ENCODE peak calls at places on chromosome X, in eight cellular contexts. V, Y, C, S, W, M, E and I are unnamed samples.

GRCh38 chrX:32937043-32937442 is 274.3 kb downstream of the DMD start:
- DNase-seq in V (no peak), Y (no peak), C (no peak), S (no peak), W (no peak), M (no peak), E (no peak), I (no peak)

GRCh38 chrX:3599787-3600465 is 113.5 kb downstream of the PRKX start:
- DNase-seq in V (no peak), Y (no peak), C (no peak), S (no peak), W (no peak), M (no peak), E (no peak), I (peak)

GRCh38 chrX:136065044-136065671 is 79.9 kb downstream of the SLC9A6 start:
- DNase-seq in V (peak), Y (no peak), C (no peak), S (no peak), W (peak), M (no peak), E (no peak), I (peak)

GRCh38 chrX:24846551-24847170 is 152.9 kb downstream of the POLA1 start:
- DNase-seq in V (no peak), Y (no peak), C (no peak), S (no peak), W (no peak), M (peak), E (no peak), I (no peak)

GRCh38 chrX:121975666-121976065 is 928.3 kb downstream of the GLUD2 start:
- DNase-seq in V (no peak), Y (no peak), C (no peak), S (no peak), W (no peak), M (no peak), E (no peak), I (no peak)

GRCh38 chrX:13676885-13677284 is 12.0 kb upstream of the RAB9A start:
- DNase-seq in V (no peak), Y (no peak), C (no peak), S (no peak), W (no peak), M (no peak), E (no peak), I (no peak)

GRCh38 chrX:84467898-84468297 is 34.4 kb downstream of the HDX start:
- DNase-seq in V (no peak), Y (no peak), C (no peak), S (no peak), W (no peak), M (no peak), E (no peak), I (no peak)

GRCh38 chrX:77910108-77910840 is at the start of gene ATP7A:
- DNase-seq in V (peak), Y (peak), C (peak), S (peak), W (peak), M (peak), E (peak), I (peak)

GRCh38 chrX:102711872-102712215 is 404 bp upstream of the GPRASP2 start:
- DNase-seq in V (no peak), Y (no peak), C (no peak), S (peak), W (no peak), M (no peak), E (no peak), I (no peak)

GRCh38 chrX:150258463-150259430 is 104.4 kb upstream of the MAMLD1 start:
- DNase-seq in V (no peak), Y (no peak), C (no peak), S (peak), W (peak), M (no peak), E (no peak), I (no peak)

GRCh38 chrX:46251755-46252154 is 293.5 kb downstream of the ZNF674 start:
- DNase-seq in V (peak), Y (no peak), C (no peak), S (no peak), W (peak), M (no peak), E (no peak), I (no peak)

GRCh38 chrX:136219893-136220292 is 31.3 kb downstream of the MAP7D3 start:
- DNase-seq in V (no peak), Y (no peak), C (no peak), S (no peak), W (no peak), M (no peak), E (no peak), I (no peak)

GRCh38 chrX:12988797-12989196 is 13.9 kb downstream of the TMSB4X start:
- DNase-seq in V (peak), Y (no peak), C (no peak), S (no peak), W (no peak), M (no peak), E (no peak), I (no peak)

GRCh38 chrX:140477987-140478386 is 26.9 kb downstream of the SOX3 start:
- DNase-seq in V (no peak), Y (no peak), C (no peak), S (peak), W (no peak), M (no peak), E (no peak), I (no peak)

GRCh38 chrX:153857348-153857903 is 27.1 kb upstream of the PDZD4 start:
- DNase-seq in V (no peak), Y (no peak), C (no peak), S (no peak), W (no peak), M (no peak), E (no peak), I (no peak)

GRCh38 chrX:48992341-48992740 is 9.7 kb downstream of the GRIPAP1 start:
- DNase-seq in V (no peak), Y (no peak), C (no peak), S (no peak), W (no peak), M (no peak), E (no peak), I (no peak)

GRCh38 chrX:10681167-10681566 is 60.8 kb upstream of the MID1 start:
- DNase-seq in V (no peak), Y (no peak), C (no peak), S (no peak), W (no peak), M (no peak), E (no peak), I (no peak)

GRCh38 chrX:153642313-153642654 is 4.7 kb upstream of the DUSP9 start:
- DNase-seq in V (no peak), Y (no peak), C (no peak), S (peak), W (no peak), M (no peak), E (no peak), I (peak)

GRCh38 chrX:31337332-31337731 is 265.5 kb upstream of the FTHL17 start:
- DNase-seq in V (no peak), Y (no peak), C (no peak), S (no peak), W (no peak), M (no peak), E (no peak), I (no peak)

GRCh38 chrX:30798810-30799209 is 90.2 kb downstream of the TAB3 start:
- DNase-seq in V (no peak), Y (no peak), C (no peak), S (no peak), W (no peak), M (no peak), E (no peak), I (no peak)

GRCh38 chrX:54043084-54043483 is 1.2 kb downstream of the PHF8 start:
- DNase-seq in V (no peak), Y (no peak), C (no peak), S (no peak), W (no peak), M (no peak), E (no peak), I (no peak)